ENCODE peak calls at places on chromosomes 16 and 17, in nine cellular contexts. S is stimulated activated CD4-positive, alpha-beta T cell treated with anti-CD3 and anti-CD28 coated beads, Interleukin-2, amount 100 ng/mL, for 48 hours; T is amniotic epithelial cell; L is AG08395; P is activated CD4-positive, alpha-beta T cell treated with anti-CD3 and anti-CD28 coated beads for 24 hours; U is esophagus squamous epithelium; B is amygdala; M is CD8-positive, alpha-beta T cell; G is non-pigmented ciliary epithelial cell. N is an unnamed sample.

GRCh38 chr17:47946929-47947397 is 5.6 kb downstream of the PNPO start:
- DNase-seq in B (no peak), G (peak), M (peak), S (peak), L (peak), U (peak), P (peak), T (peak), N (peak)

GRCh38 chr16:23408242-23409201 is 44.5 kb downstream of the COG7 start:
- DNase-seq in P (no peak), B (no peak), U (no peak), L (peak), S (no peak), T (no peak), M (no peak), G (no peak), N (peak)

GRCh38 chr16:54067317-54068065 is 219.1 kb downstream of the IRX3 start:
- DNase-seq in G (no peak), T (no peak), S (no peak), M (no peak), L (no peak), U (no peak), P (no peak), B (no peak), N (no peak)

GRCh38 chr17:44518032-44518431 is 14.8 kb upstream of the GPATCH8 start:
- DNase-seq in S (no peak), T (peak), M (no peak), P (no peak), L (peak), G (no peak), U (no peak), B (no peak), N (peak)

GRCh38 chr17:40343126-40344119 is 21.1 kb downstream of the GJD3 start:
- DNase-seq in P (no peak), L (no peak), T (no peak), M (no peak), B (no peak), G (no peak), U (no peak), S (no peak), N (no peak)

GRCh38 chr17:163514-164103 is 17.8 kb downstream of the DOC2B start:
- DNase-seq in B (no peak), M (no peak), T (no peak), L (no peak), U (no peak), S (no peak), G (no peak), P (no peak), N (no peak)

GRCh38 chr17:19415311-19415710 is 4.3 kb downstream of the RNF112 start:
- DNase-seq in T (no peak), S (no peak), G (no peak), P (no peak), U (no peak), L (no peak), M (no peak), B (no peak), N (no peak)

GRCh38 chr17:78351449-78352006 is 8.3 kb downstream of the SOCS3 start:
- DNase-seq in T (peak), S (no peak), U (no peak), M (no peak), L (peak), B (peak), P (no peak), G (peak), N (no peak)

GRCh38 chr16:50711862-50712567 is 18.6 kb downstream of the NOD2 start:
- DNase-seq in U (no peak), P (no peak), B (peak), S (no peak), T (no peak), L (no peak), M (no peak), G (no peak), N (no peak)

GRCh38 chr17:50363217-50364060 is 9.5 kb downstream of the MRPL27 start:
- DNase-seq in T (peak), L (peak), B (no peak), M (no peak), G (peak), S (no peak), P (no peak), U (no peak), N (no peak)

GRCh38 chr17:732788-733720 is 658 bp downstream of the TLCD3A start:
- DNase-seq in L (peak), B (peak), M (peak), G (no peak), U (no peak), S (peak), T (peak), P (peak), N (peak)

GRCh38 chr17:5762191-5762590 is 177.9 kb upstream of the NLRP1 start:
- DNase-seq in L (no peak), M (no peak), T (peak), U (no peak), S (no peak), B (no peak), G (no peak), P (no peak), N (no peak)

GRCh38 chr17:17354560-17355357 is 51.6 kb downstream of the NT5M start:
- DNase-seq in T (peak), S (peak), P (peak), B (no peak), U (no peak), L (peak), G (no peak), M (peak), N (peak)

GRCh38 chr17:72995008-72995656 is 97.4 kb downstream of the SLC39A11 start:
- DNase-seq in T (no peak), U (no peak), S (no peak), B (no peak), M (no peak), L (no peak), P (no peak), G (no peak), N (no peak)

GRCh38 chr17:28372203-28372944 is 880 bp downstream of the SARM1 start:
- DNase-seq in S (no peak), L (peak), T (peak), P (no peak), M (peak), B (no peak), U (no peak), G (no peak), N (no peak)

GRCh38 chr16:717651-718245 is 2.8 kb downstream of the METRN start:
- DNase-seq in G (no peak), T (no peak), L (no peak), U (no peak), M (no peak), B (no peak), P (no peak), S (no peak), N (no peak)

GRCh38 chr16:10081201-10081940 is 100.9 kb downstream of the GRIN2A start:
- DNase-seq in L (no peak), M (no peak), B (no peak), S (no peak), G (no peak), P (no peak), T (no peak), U (no peak), N (no peak)

GRCh38 chr16:86625029-86625428 is 46.7 kb downstream of the FOXL1 start:
- DNase-seq in M (no peak), S (no peak), G (no peak), L (no peak), U (no peak), T (no peak), P (no peak), B (no peak), N (no peak)

GRCh38 chr16:3642397-3643094 is 11.9 kb upstream of the DNASE1 start:
- DNase-seq in M (no peak), S (no peak), L (no peak), B (no peak), T (peak), P (no peak), U (no peak), G (no peak), N (no peak)

GRCh38 chr16:13348416-13348815 is 447.0 kb downstream of the SHISA9 start:
- DNase-seq in S (no peak), L (no peak), T (no peak), P (no peak), U (no peak), M (no peak), G (no peak), B (no peak), N (no peak)

GRCh38 chr16:27244363-27244755 is 24.2 kb downstream of the NSMCE1 start:
- DNase-seq in P (no peak), G (no peak), M (peak), L (no peak), T (no peak), S (no peak), B (no peak), U (no peak), N (no peak)

GRCh38 chr16:88537864-88538263 is 32.3 kb upstream of the ZC3H18 start:
- DNase-seq in S (no peak), U (no peak), G (no peak), B (no peak), L (no peak), T (no peak), P (no peak), M (no peak), N (no peak)

GRCh38 chr17:65759532-65759931 is 198.1 kb upstream of the AXIN2 start:
- DNase-seq in L (no peak), M (no peak), T (no peak), S (no peak), U (no peak), G (no peak), P (no peak), B (no peak), N (no peak)

GRCh38 chr17:14498812-14499211 is 197.9 kb downstream of the HS3ST3B1 start:
- DNase-seq in U (no peak), G (no peak), P (no peak), M (no peak), L (no peak), B (no peak), T (no peak), S (no peak), N (no peak)

GRCh38 chr17:15470536-15470935 is 3.1 kb upstream of the CDRT4 start:
- DNase-seq in L (no peak), S (no peak), B (no peak), M (no peak), T (no peak), U (no peak), P (no peak), G (no peak), N (no peak)